ENCODE peak calls at places on chromosomes 7 and 10, in four cellular contexts. J is IMR-90, S is H9, C is mesendoderm. V is an unnamed sample.

GRCh38 chr7:997404-998395 is 14.7 kb downstream of the CYP2W1 start:
- DNase-seq in J (no peak), S (no peak), C (peak), V (no peak)

GRCh38 chr10:71326464-71326881 is 7.4 kb downstream of the SLC29A3 start:
- DNase-seq in J (no peak), S (no peak), C (no peak), V (no peak)

GRCh38 chr7:66696774-66697191 is 43.8 kb upstream of the RABGEF1 start:
- DNase-seq in J (peak), S (no peak), C (no peak), V (no peak)

GRCh38 chr10:61837748-61838055 is 63.8 kb upstream of the ARID5B start:
- DNase-seq in J (no peak), S (no peak), C (peak), V (no peak)

GRCh38 chr7:94649313-94649924 is 6.5 kb downstream of the SGCE start:
- DNase-seq in J (peak), S (no peak), C (no peak), V (no peak)

GRCh38 chr7:2826806-2827205 is 17.3 kb downstream of the GNA12 start:
- DNase-seq in J (no peak), S (no peak), C (no peak), V (no peak)

GRCh38 chr10:72076756-72077155 is 11.6 kb downstream of the SPOCK2 start:
- DNase-seq in J (no peak), S (no peak), C (no peak), V (no peak)

GRCh38 chr10:35448687-35449662 is 112.7 kb downstream of the CCNY start:
- DNase-seq in J (no peak), S (no peak), C (no peak), V (no peak)

GRCh38 chr10:34008641-34009040 is 674.2 kb upstream of the NRP1 start:
- DNase-seq in J (no peak), S (peak), C (peak), V (peak)

GRCh38 chr10:11382187-11382586 is 229.3 kb downstream of the USP6NL start:
- DNase-seq in J (no peak), S (no peak), C (no peak), V (no peak)

GRCh38 chr10:18368681-18369080 is 228.5 kb downstream of the CACNB2 start:
- DNase-seq in J (peak), S (no peak), C (no peak), V (no peak)

DNA sequence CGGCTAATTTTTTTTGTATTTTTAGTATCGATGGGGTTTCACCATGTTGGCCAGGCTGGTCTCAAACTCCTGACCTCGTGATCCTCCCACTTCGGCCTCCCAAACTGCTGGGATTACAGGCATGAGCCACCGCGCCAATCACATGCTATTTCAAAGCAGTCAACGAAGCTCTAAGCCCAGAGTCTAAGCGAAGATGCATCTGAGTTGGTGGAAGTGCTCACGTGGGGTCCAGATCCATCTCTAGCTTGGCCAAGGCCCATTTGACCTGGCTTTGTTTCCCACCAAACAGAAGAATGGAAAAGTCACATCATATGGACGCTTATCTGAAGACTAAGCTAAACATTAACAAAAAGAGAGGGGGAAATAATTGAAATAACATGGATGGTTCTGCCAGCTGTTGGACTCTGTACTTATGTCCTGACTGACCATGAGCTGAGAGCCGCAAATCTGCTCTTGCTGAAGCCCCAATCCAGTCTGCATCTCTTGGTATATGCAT is 3.8 kb upstream of the GTF2I start:
- DNase-seq in J (no peak), S (no peak), C (no peak), V (no peak)
- H3K56ac ChIP-seq in J (no peak), S (no peak), C (peak), V (no peak)

DNA sequence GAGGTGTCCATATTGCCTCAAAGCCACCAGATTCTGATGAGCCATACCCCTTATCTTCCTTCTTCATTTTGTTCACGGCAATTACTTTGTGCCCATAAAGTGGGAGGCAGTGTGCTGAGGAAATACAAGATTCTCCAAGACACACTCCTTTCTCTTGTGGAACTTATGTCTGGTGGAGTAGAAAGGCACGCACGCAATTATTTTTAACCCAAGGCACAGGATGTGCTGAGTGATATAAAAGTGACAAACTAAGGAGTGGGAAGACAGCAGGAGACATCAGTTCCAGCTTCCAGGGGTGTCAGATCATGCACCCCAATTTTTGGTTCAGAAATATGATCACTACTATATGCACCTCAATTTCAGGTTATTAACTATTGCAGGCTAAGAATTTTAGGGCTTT is 94.7 kb upstream of the PDCD4 start:
- DNase-seq in J (no peak), S (no peak), C (no peak), V (no peak)
- H3K56ac ChIP-seq in J (no peak), S (no peak), C (no peak), V (no peak)

GRCh38 chr7:149454006-149454405 is 6.9 kb downstream of the ZNF777 start:
- DNase-seq in J (no peak), S (no peak), C (no peak), V (no peak)
- H3K56ac ChIP-seq in J (no peak), S (no peak), C (no peak), V (no peak)

GRCh38 chr7:19915596-19915995 is 142.2 kb upstream of the TMEM196 start:
- DNase-seq in J (no peak), S (no peak), C (peak), V (no peak)
- H3K56ac ChIP-seq in J (no peak), S (no peak), C (no peak), V (no peak)

GRCh38 chr7:48471206-48471605 is 299.9 kb downstream of the ABCA13 start:
- DNase-seq in J (no peak), S (no peak), C (peak), V (no peak)
- H3K56ac ChIP-seq in J (no peak), S (no peak), C (no peak), V (no peak)

GRCh38 chr7:70793767-70794166 is 338.2 kb upstream of the GALNT17 start:
- DNase-seq in J (no peak), S (no peak), C (no peak), V (no peak)

GRCh38 chr7:70795948-70796347 is 336.0 kb upstream of the GALNT17 start:
- DNase-seq in J (no peak), S (no peak), C (no peak), V (no peak)

GRCh38 chr7:70794962-70795361 is 337.0 kb upstream of the GALNT17 start:
- DNase-seq in J (no peak), S (no peak), C (no peak), V (no peak)

GRCh38 chr7:70799841-70800405 is 332.0 kb upstream of the GALNT17 start:
- DNase-seq in J (no peak), S (no peak), C (no peak), V (no peak)

DNA sequence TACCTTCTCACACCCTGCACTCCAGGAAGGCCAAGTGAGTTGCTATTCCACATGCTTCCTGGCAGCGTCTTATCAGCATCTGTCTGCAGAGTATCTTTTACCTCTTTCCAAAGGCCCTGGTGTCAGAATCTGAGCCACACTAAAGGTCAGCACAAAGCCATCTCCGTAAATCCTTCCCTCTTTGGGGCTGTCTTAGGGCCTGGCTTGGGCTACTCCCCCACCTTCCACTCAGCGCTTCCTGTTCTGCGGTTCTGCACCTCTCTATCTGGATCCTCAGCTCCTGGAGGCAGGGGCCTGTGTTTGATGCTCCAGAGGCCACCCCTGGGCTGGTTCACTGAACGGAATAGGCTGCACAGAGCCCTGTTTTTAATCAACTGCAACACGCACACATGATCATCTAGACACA is 334.8 kb upstream of the GALNT17 start:
- DNase-seq in J (no peak), S (no peak), C (peak), V (no peak)
- H3K56ac ChIP-seq in J (no peak), S (no peak), C (no peak), V (no peak)

DNA sequence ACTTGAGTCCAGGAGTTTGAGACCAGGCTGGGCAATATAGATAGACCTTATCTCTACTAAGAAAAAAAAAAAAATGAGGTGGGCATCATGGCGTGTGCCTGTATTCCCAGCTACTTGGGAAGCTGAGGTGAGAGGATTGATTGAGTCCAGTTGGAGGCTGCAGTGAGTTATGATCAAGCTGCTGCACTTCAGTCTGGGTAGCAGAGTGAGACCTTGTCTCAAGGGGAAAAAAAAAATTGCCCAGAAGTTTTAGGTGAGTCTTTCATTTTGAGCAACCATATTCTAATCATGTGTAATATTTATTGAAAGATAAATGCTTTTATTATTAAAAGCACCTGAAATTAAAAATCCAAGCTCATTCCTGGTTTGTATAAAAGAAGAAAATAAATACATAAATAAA is 13.1 kb downstream of the INPP5F start:
- DNase-seq in J (no peak), S (no peak), C (no peak), V (no peak)
- H3K56ac ChIP-seq in J (no peak), S (no peak), C (no peak), V (no peak)

DNA sequence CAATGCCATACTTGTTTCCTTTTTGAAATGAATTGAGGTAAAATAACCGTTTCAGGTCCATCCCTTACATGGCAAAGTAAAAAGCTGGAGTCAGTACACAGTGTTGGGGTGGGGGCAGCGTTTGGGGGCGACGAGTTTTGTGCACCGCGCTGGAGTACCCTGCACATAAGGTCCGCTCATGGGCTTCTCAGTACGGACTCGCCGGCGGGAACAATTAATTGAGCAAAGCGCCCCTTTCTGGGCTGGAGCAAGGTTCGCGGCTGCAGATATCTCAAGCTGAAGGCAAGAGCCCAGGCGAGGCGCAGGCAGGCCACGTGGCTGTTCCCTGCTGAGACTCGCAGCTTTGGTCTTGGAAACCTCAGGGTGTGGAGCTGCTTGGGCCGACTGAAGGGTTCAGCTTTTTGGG is 1.5 kb upstream of the TWIST1 start:
- DNase-seq in J (no peak), S (peak), C (peak), V (no peak)
- H3K56ac ChIP-seq in J (no peak), S (no peak), C (peak), V (no peak)

GRCh38 chr7:38291117-38291647 is 17.7 kb upstream of the TARP start:
- DNase-seq in J (no peak), S (peak), C (peak), V (no peak)
- H3K56ac ChIP-seq in J (no peak), S (no peak), C (no peak), V (no peak)

GRCh38 chr7:149732111-149732561 is 41.3 kb downstream of the ZNF467 start:
- DNase-seq in J (no peak), S (peak), C (no peak), V (no peak)
- H3K56ac ChIP-seq in J (no peak), S (no peak), C (no peak), V (no peak)